ENCODE peak calls at places on chromosomes 12 and 14, in five cellular contexts. Q, D, Y, J and R are unnamed samples.

GRCh38 chr12:15782667-15783066 is 6.5 kb downstream of the EPS8 start:
- DNase-seq in Y (no peak), Q (no peak), J (peak), D (no peak), R (no peak)

GRCh38 chr12:90456248-90456647 is 498.7 kb downstream of the CCER1 start:
- DNase-seq in D (no peak), Y (no peak), Q (no peak), J (no peak), R (no peak)

GRCh38 chr12:132827763-132828703 is 636 bp downstream of the GOLGA3 start:
- DNase-seq in J (peak), Q (peak), D (peak), Y (peak), R (no peak)

GRCh38 chr12:66398931-66399625 is 96.8 kb downstream of the HELB start:
- DNase-seq in Y (peak), Q (peak), D (no peak), J (peak), R (no peak)

GRCh38 chr12:19547258-19547657 is 108.0 kb downstream of the AEBP2 start:
- DNase-seq in J (peak), D (no peak), Y (peak), Q (peak), R (no peak)

GRCh38 chr14:84112589-84112988 is 1417.4 kb upstream of the FLRT2 start:
- DNase-seq in J (no peak), D (no peak), Y (peak), Q (no peak), R (no peak)

GRCh38 chr12:30836656-30837445 is 82.1 kb upstream of the CAPRIN2 start:
- DNase-seq in D (no peak), Y (no peak), J (no peak), Q (no peak), R (no peak)

GRCh38 chr14:67510121-67510520 is 21.6 kb upstream of the TMEM229B start:
- DNase-seq in D (no peak), Y (no peak), J (no peak), Q (peak), R (no peak)

GRCh38 chr12:93722757-93723567 is 45.8 kb downstream of the CRADD start:
- DNase-seq in D (peak), Y (no peak), J (no peak), Q (peak), R (no peak)

GRCh38 chr12:109725321-109726105 is 11.9 kb downstream of the FAM222A start:
- DNase-seq in Q (no peak), Y (no peak), J (no peak), D (no peak), R (no peak)

GRCh38 chr14:92850492-92850891 is 56.4 kb downstream of the GOLGA5 start:
- DNase-seq in Q (peak), Y (no peak), J (no peak), D (no peak), R (no peak)

GRCh38 chr14:32078030-32078793 is 1.1 kb downstream of the ARHGAP5 start:
- DNase-seq in Q (peak), D (peak), Y (peak), J (peak), R (peak)

GRCh38 chr14:103871596-103872480 is 24.5 kb upstream of the PPP1R13B start:
- DNase-seq in Q (no peak), J (no peak), Y (no peak), D (peak), R (peak)

GRCh38 chr12:30694971-30695326 is 720 bp downstream of the IPO8 start:
- DNase-seq in Y (peak), Q (no peak), D (peak), J (peak), R (peak)

GRCh38 chr12:121038861-121039654 is at the start of gene OASL:
- DNase-seq in D (peak), Q (peak), J (peak), Y (peak), R (no peak)

GRCh38 chr12:81987351-81987750 is 228.2 kb upstream of the PPFIA2 start:
- DNase-seq in J (no peak), D (no peak), Y (no peak), Q (no peak), R (no peak)

GRCh38 chr12:43711348-43711747 is 47.2 kb downstream of the PUS7L start:
- DNase-seq in Q (no peak), Y (no peak), J (no peak), D (no peak), R (no peak)

GRCh38 chr12:68521848-68522502 is 88.7 kb upstream of the RAP1B start:
- DNase-seq in Q (peak), J (peak), D (no peak), Y (no peak), R (no peak)

GRCh38 chr14:74945261-74945851 is 10.0 kb downstream of the PGF start:
- DNase-seq in Y (peak), D (no peak), J (no peak), Q (no peak), R (peak)

GRCh38 chr12:99983721-99984258 is 946 bp downstream of the ANKS1B start:
- DNase-seq in Q (peak), J (peak), Y (peak), D (no peak), R (no peak)

GRCh38 chr14:64709126-64709525 is 4.9 kb downstream of the PLEKHG3 start:
- DNase-seq in D (no peak), Q (no peak), J (no peak), Y (no peak), R (no peak)

GRCh38 chr12:106078358-106079025 is 60.3 kb downstream of the NUAK1 start:
- DNase-seq in J (peak), D (peak), Y (peak), Q (peak), R (no peak)

GRCh38 chr12:82047480-82047879 is 288.3 kb upstream of the PPFIA2 start:
- DNase-seq in Q (no peak), J (peak), D (no peak), Y (no peak), R (no peak)

GRCh38 chr14:43476822-43477221 is 1030.3 kb downstream of the FSCB start:
- DNase-seq in Y (no peak), D (no peak), Q (no peak), J (no peak), R (no peak)

GRCh38 chr12:27177716-27178115 is 66.4 kb upstream of the STK38L start:
- DNase-seq in Q (peak), D (peak), Y (peak), J (peak), R (no peak)

GRCh38 chr14:73238941-73239340 is 1.6 kb downstream of the PAPLN start:
- DNase-seq in J (no peak), D (no peak), Y (no peak), Q (no peak), R (no peak)

GRCh38 chr12:70242695-70243509 is at the start of gene CNOT2:
- DNase-seq in J (peak), D (peak), Q (peak), Y (peak), R (peak)
- TF ChIP-seq CTCF in J (no peak), D (no peak), Q (no peak), Y (no peak), R (no peak)

DNA sequence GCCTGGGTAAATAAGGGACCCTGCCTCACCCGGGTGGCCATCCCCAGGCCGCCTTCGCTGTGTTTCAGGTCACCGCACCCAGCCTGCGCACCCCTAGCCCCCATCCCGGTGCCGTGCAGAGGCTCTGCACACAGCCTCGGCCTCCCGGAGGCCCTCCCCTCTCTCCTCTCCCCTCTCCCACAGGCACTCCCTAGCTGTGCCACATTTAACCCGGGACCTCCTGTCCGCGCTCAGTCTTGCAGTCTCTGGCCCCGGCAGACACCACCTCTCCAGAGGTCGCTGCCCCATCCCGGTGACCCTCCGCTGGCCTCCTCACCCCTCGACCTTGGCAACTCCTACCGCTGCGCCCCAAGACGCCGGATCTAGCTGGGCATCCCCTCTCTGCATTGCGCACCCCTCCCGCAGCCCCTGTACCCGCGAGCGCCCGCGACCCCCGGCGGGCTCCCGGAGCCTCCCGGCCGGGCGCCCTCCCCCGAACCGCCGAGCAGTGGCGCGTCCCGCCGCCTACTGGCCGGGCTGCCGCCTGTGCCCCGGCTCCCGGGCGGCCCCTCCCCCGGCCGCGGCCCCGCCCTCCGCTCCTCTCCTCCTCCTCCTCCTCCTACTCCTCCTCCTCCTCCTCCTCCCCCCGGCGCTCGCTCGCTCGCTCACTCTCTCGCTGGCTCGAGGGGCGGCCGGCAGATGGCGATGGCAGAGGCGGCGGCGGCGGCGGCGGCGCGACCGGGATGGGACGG is 120.7 kb downstream of the AACS start:
- DNase-seq in D (peak), Y (peak), Q (peak), J (peak), R (peak)
- TF ChIP-seq CTCF in D (peak), Y (peak), Q (no peak), J (peak), R (no peak)

GRCh38 chr14:88437659-88438058 is 52.2 kb downstream of the SPATA7 start:
- DNase-seq in Q (no peak), Y (no peak), D (no peak), J (peak), R (no peak)
- TF ChIP-seq CTCF in Q (peak), Y (peak), D (no peak), J (peak), R (no peak)

GRCh38 chr12:42104087-42104486 is 40.6 kb downstream of the GXYLT1 start:
- DNase-seq in Y (no peak), Q (no peak), D (no peak), J (peak), R (no peak)
- TF ChIP-seq CTCF in Y (peak), Q (peak), D (peak), J (peak), R (no peak)

GRCh38 chr14:89255012-89255411 is 162.0 kb downstream of the FOXN3 start:
- DNase-seq in Y (no peak), J (no peak), D (no peak), Q (no peak), R (no peak)

GRCh38 chr14:89251066-89251465 is 166.0 kb downstream of the FOXN3 start:
- DNase-seq in D (no peak), Y (no peak), Q (no peak), J (peak), R (no peak)

GRCh38 chr14:89255852-89256251 is 161.2 kb downstream of the FOXN3 start:
- DNase-seq in Q (no peak), Y (no peak), J (no peak), D (no peak), R (no peak)

GRCh38 chr14:89254201-89254919 is 162.7 kb downstream of the FOXN3 start:
- DNase-seq in Y (no peak), D (no peak), J (no peak), Q (no peak), R (no peak)

GRCh38 chr14:89252887-89253532 is 164.0 kb downstream of the FOXN3 start:
- DNase-seq in J (peak), D (no peak), Y (no peak), Q (no peak), R (no peak)
- TF ChIP-seq CTCF in J (peak), D (no peak), Y (peak), Q (no peak), R (no peak)

GRCh38 chr12:53869500-53869899 is 69.1 kb upstream of the HOXC13 start:
- DNase-seq in D (peak), J (no peak), Y (no peak), Q (no peak), R (no peak)

GRCh38 chr12:53867216-53868012 is 71.2 kb upstream of the HOXC13 start:
- DNase-seq in Q (no peak), J (peak), D (peak), Y (no peak), R (peak)

GRCh38 chr12:53868516-53868986 is 70.1 kb upstream of the HOXC13 start:
- DNase-seq in Y (no peak), Q (no peak), D (no peak), J (no peak), R (no peak)

GRCh38 chr12:53872367-53872766 is 66.3 kb upstream of the HOXC13 start:
- DNase-seq in D (no peak), Y (no peak), J (no peak), Q (no peak), R (no peak)

GRCh38 chr12:53870122-53870521 is 68.5 kb upstream of the HOXC13 start:
- DNase-seq in Y (no peak), J (no peak), Q (no peak), D (no peak), R (no peak)
- TF ChIP-seq CTCF in Y (no peak), J (no peak), Q (no peak), D (no peak), R (no peak)

DNA sequence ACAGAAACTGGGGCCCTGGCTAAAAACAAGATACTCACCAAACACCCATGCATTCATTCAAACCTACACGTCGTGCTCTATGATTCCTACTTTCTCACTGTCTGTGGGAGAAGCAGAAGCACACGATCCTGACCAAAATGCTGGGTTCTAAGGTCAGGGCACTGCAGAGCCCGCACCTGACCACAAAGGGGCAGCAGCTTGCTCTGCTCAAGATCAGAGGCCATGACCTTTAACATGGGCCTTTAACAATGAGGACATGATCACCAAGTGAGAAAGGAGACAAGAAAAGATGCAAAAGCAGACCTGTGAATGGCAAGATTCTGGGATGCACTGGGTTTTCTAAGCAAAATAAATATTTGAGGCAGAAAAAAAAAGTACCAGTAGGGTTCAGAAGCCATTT is 40.1 kb upstream of the VPS33A start:
- DNase-seq in Y (no peak), Q (no peak), J (no peak), D (no peak), R (peak)
- TF ChIP-seq CTCF in Y (no peak), Q (no peak), J (no peak), D (no peak), R (peak)